ENCODE peak calls at places on chromosomes 5 and 9, in nine cellular contexts. One of them, this sample, is unnamed.
A peak's percentile ranks its signal among the peaks of the same experiment; 100 is the strongest.

GRCh38 chr9:5994486-5994885 is 20.9 kb downstream of the RANBP6 start:
- DNase-seq in esophagus squamous epithelium: no peak
- DNase-seq in psoas muscle: no peak
- DNase-seq in right lobe of liver: no peak
- DNase-seq in endodermal cell: no peak
- DNase-seq in K562: no peak
- DNase-seq in prostate gland: no peak
- DNase-seq in astrocyte: no peak
- DNase-seq in keratinocyte: no peak
- DNase-seq in this sample: no peak

GRCh38 chr5:54655761-54656160 is 138.2 kb downstream of the SNX18 start:
- DNase-seq in esophagus squamous epithelium: no peak
- DNase-seq in psoas muscle: no peak
- DNase-seq in right lobe of liver: no peak
- DNase-seq in endodermal cell: no peak
- DNase-seq in K562: no peak
- DNase-seq in prostate gland: no peak
- DNase-seq in astrocyte: no peak
- DNase-seq in keratinocyte: no peak
- DNase-seq in this sample: no peak

GRCh38 chr5:111680737-111681413 is 76.1 kb downstream of the NREP start:
- DNase-seq in esophagus squamous epithelium: no peak
- DNase-seq in psoas muscle: peak; percentile 66
- DNase-seq in right lobe of liver: no peak
- DNase-seq in endodermal cell: no peak
- DNase-seq in K562: no peak
- DNase-seq in prostate gland: peak; percentile 76
- DNase-seq in astrocyte: peak; percentile 94
- DNase-seq in keratinocyte: peak; percentile 76
- DNase-seq in this sample: no peak

GRCh38 chr5:136810198-136810823 is 445.0 kb upstream of the TRPC7 start:
- DNase-seq in esophagus squamous epithelium: no peak
- DNase-seq in psoas muscle: no peak
- DNase-seq in right lobe of liver: no peak
- DNase-seq in endodermal cell: no peak
- DNase-seq in K562: no peak
- DNase-seq in prostate gland: no peak
- DNase-seq in astrocyte: peak; percentile 93
- DNase-seq in keratinocyte: peak; percentile 9
- DNase-seq in this sample: no peak

GRCh38 chr9:34403554-34404380 is 27.1 kb upstream of the MYORG start:
- DNase-seq in esophagus squamous epithelium: no peak
- DNase-seq in psoas muscle: peak; percentile 78
- DNase-seq in right lobe of liver: peak; percentile 74
- DNase-seq in endodermal cell: peak; percentile 91
- DNase-seq in K562: peak; percentile 53
- DNase-seq in prostate gland: peak; percentile 61
- DNase-seq in astrocyte: peak; percentile 20
- DNase-seq in keratinocyte: peak; percentile 25
- DNase-seq in this sample: peak; percentile 75

GRCh38 chr9:11966804-11967203 is 726.4 kb upstream of the TYRP1 start:
- DNase-seq in esophagus squamous epithelium: no peak
- DNase-seq in psoas muscle: no peak
- DNase-seq in right lobe of liver: no peak
- DNase-seq in endodermal cell: peak; percentile 47
- DNase-seq in K562: no peak
- DNase-seq in prostate gland: no peak
- DNase-seq in astrocyte: no peak
- DNase-seq in keratinocyte: no peak
- DNase-seq in this sample: no peak

GRCh38 chr5:154986151-154986550 is 27.4 kb upstream of the KIF4B start:
- DNase-seq in esophagus squamous epithelium: no peak
- DNase-seq in psoas muscle: no peak
- DNase-seq in right lobe of liver: no peak
- DNase-seq in endodermal cell: no peak
- DNase-seq in K562: no peak
- DNase-seq in prostate gland: no peak
- DNase-seq in astrocyte: no peak
- DNase-seq in keratinocyte: no peak
- DNase-seq in this sample: no peak

GRCh38 chr5:180161420-180162303 is 47.3 kb downstream of the RASGEF1C start:
- DNase-seq in esophagus squamous epithelium: no peak
- DNase-seq in psoas muscle: no peak
- DNase-seq in right lobe of liver: peak; percentile 48
- DNase-seq in endodermal cell: peak; percentile 56
- DNase-seq in K562: no peak
- DNase-seq in prostate gland: no peak
- DNase-seq in astrocyte: no peak
- DNase-seq in keratinocyte: no peak
- DNase-seq in this sample: no peak

GRCh38 chr5:74632947-74633356 is 7.6 kb downstream of the ENC1 start:
- DNase-seq in esophagus squamous epithelium: no peak
- DNase-seq in psoas muscle: no peak
- DNase-seq in right lobe of liver: no peak
- DNase-seq in endodermal cell: no peak
- DNase-seq in K562: no peak
- DNase-seq in prostate gland: no peak
- DNase-seq in astrocyte: peak; percentile 85
- DNase-seq in keratinocyte: no peak
- DNase-seq in this sample: no peak

GRCh38 chr5:77080905-77081304 is 6.2 kb downstream of the ZBED3 start:
- DNase-seq in esophagus squamous epithelium: no peak
- DNase-seq in psoas muscle: no peak
- DNase-seq in right lobe of liver: no peak
- DNase-seq in endodermal cell: no peak
- DNase-seq in K562: no peak
- DNase-seq in prostate gland: no peak
- DNase-seq in astrocyte: no peak
- DNase-seq in keratinocyte: no peak
- DNase-seq in this sample: no peak

GRCh38 chr5:93145767-93146166 is 435.3 kb downstream of the NR2F1-AS1 start:
- DNase-seq in esophagus squamous epithelium: no peak
- DNase-seq in psoas muscle: no peak
- DNase-seq in right lobe of liver: no peak
- DNase-seq in endodermal cell: no peak
- DNase-seq in K562: no peak
- DNase-seq in prostate gland: no peak
- DNase-seq in astrocyte: peak; percentile 58
- DNase-seq in keratinocyte: no peak
- DNase-seq in this sample: no peak

GRCh38 chr9:16267336-16268036 is 603.0 kb downstream of the BNC2 start:
- DNase-seq in esophagus squamous epithelium: no peak
- DNase-seq in psoas muscle: no peak
- DNase-seq in right lobe of liver: peak; percentile 65
- DNase-seq in endodermal cell: no peak
- DNase-seq in K562: no peak
- DNase-seq in prostate gland: peak; percentile 17
- DNase-seq in astrocyte: peak; percentile 42
- DNase-seq in keratinocyte: no peak
- DNase-seq in this sample: no peak

GRCh38 chr9:10612649-10613398 is at the start of gene PTPRD:
- DNase-seq in esophagus squamous epithelium: no peak
- DNase-seq in psoas muscle: peak; percentile 36
- DNase-seq in right lobe of liver: peak; percentile 55
- DNase-seq in endodermal cell: peak; percentile 89
- DNase-seq in K562: peak; percentile 19
- DNase-seq in prostate gland: no peak
- DNase-seq in astrocyte: peak; percentile 24
- DNase-seq in keratinocyte: no peak
- DNase-seq in this sample: no peak

GRCh38 chr9:76893395-76893932 is 12.4 kb downstream of the PRUNE2 start:
- DNase-seq in esophagus squamous epithelium: no peak
- DNase-seq in psoas muscle: no peak
- DNase-seq in right lobe of liver: no peak
- DNase-seq in endodermal cell: no peak
- DNase-seq in K562: no peak
- DNase-seq in prostate gland: no peak
- DNase-seq in astrocyte: peak; percentile 34
- DNase-seq in keratinocyte: no peak
- DNase-seq in this sample: no peak

GRCh38 chr9:110140276-110140675 is 67.7 kb downstream of the C9orf152 start:
- DNase-seq in esophagus squamous epithelium: no peak
- DNase-seq in psoas muscle: no peak
- DNase-seq in right lobe of liver: no peak
- DNase-seq in endodermal cell: no peak
- DNase-seq in K562: no peak
- DNase-seq in prostate gland: no peak
- DNase-seq in astrocyte: no peak
- DNase-seq in keratinocyte: no peak
- DNase-seq in this sample: no peak
- H3K4me1 ChIP-seq in esophagus squamous epithelium: peaks cover 56% of the 10 kb centered on the region
- H3K4me1 ChIP-seq in psoas muscle: peaks cover 24% of the 10 kb centered on the region
- H3K4me1 ChIP-seq in right lobe of liver: peaks cover 6% of the 10 kb centered on the region
- H3K4me1 ChIP-seq in endodermal cell: no peaks in the 10 kb centered on the region
- H3K4me1 ChIP-seq in K562: no peaks in the 10 kb centered on the region
- H3K4me1 ChIP-seq in prostate gland: no peaks in the 10 kb centered on the region
- H3K4me1 ChIP-seq in astrocyte: peaks cover 43% of the 10 kb centered on the region
- H3K4me1 ChIP-seq in keratinocyte: peaks cover 27% of the 10 kb centered on the region
- H3K4me1 ChIP-seq in this sample: peaks cover 31% of the 10 kb centered on the region

DNA sequence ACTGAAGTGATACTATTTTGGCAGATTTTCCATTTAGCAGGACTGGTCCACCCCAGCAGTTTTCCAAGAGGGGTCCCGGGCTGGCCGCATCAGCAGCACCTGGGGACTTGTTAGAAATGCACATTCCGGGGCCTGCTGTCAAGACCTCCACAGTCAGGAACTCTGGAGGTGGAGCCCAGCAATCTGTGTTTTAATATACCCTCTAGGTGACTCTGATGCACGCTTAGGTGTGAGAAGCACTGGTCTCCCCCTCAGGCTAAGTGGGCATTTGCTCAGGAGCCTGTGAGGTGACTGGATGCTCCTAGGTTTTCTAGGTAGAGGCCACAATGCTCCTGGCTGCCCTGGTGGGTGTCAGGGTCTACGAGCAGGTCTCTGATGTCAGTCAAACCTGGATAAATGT is 81.7 kb downstream of the DCP2 start:
- DNase-seq in esophagus squamous epithelium: no peak
- DNase-seq in psoas muscle: no peak
- DNase-seq in right lobe of liver: no peak
- DNase-seq in endodermal cell: peak; percentile 66
- DNase-seq in K562: no peak
- DNase-seq in prostate gland: no peak
- DNase-seq in astrocyte: no peak
- DNase-seq in keratinocyte: no peak
- DNase-seq in this sample: no peak
- H3K4me1 ChIP-seq in esophagus squamous epithelium: peaks cover 30% of the 10 kb centered on the region
- H3K4me1 ChIP-seq in psoas muscle: no peaks in the 10 kb centered on the region
- H3K4me1 ChIP-seq in right lobe of liver: no peaks in the 10 kb centered on the region
- H3K4me1 ChIP-seq in endodermal cell: no peaks in the 10 kb centered on the region
- H3K4me1 ChIP-seq in K562: peaks cover 4% of the 10 kb centered on the region
- H3K4me1 ChIP-seq in prostate gland: no peaks in the 10 kb centered on the region
- H3K4me1 ChIP-seq in astrocyte: peaks cover 46% of the 10 kb centered on the region
- H3K4me1 ChIP-seq in keratinocyte: peaks cover 31% of the 10 kb centered on the region
- H3K4me1 ChIP-seq in this sample: peaks cover 6% of the 10 kb centered on the region

GRCh38 chr5:175248416-175248905 is 195.5 kb downstream of the DRD1 start:
- DNase-seq in esophagus squamous epithelium: no peak
- DNase-seq in psoas muscle: no peak
- DNase-seq in right lobe of liver: no peak
- DNase-seq in endodermal cell: no peak
- DNase-seq in K562: no peak
- DNase-seq in prostate gland: no peak
- DNase-seq in astrocyte: peak; percentile 76
- DNase-seq in keratinocyte: no peak
- DNase-seq in this sample: no peak

GRCh38 chr5:175246242-175246891 is 197.6 kb downstream of the DRD1 start:
- DNase-seq in esophagus squamous epithelium: no peak
- DNase-seq in psoas muscle: no peak
- DNase-seq in right lobe of liver: no peak
- DNase-seq in endodermal cell: peak; percentile 52
- DNase-seq in K562: no peak
- DNase-seq in prostate gland: no peak
- DNase-seq in astrocyte: peak; percentile 99
- DNase-seq in keratinocyte: peak; percentile 55
- DNase-seq in this sample: no peak

GRCh38 chr5:175238326-175238725 is 205.7 kb downstream of the DRD1 start:
- DNase-seq in esophagus squamous epithelium: no peak
- DNase-seq in psoas muscle: no peak
- DNase-seq in right lobe of liver: no peak
- DNase-seq in endodermal cell: no peak
- DNase-seq in K562: no peak
- DNase-seq in prostate gland: no peak
- DNase-seq in astrocyte: no peak
- DNase-seq in keratinocyte: no peak
- DNase-seq in this sample: no peak

GRCh38 chr5:175247146-175247545 is 196.8 kb downstream of the DRD1 start:
- DNase-seq in esophagus squamous epithelium: no peak
- DNase-seq in psoas muscle: no peak
- DNase-seq in right lobe of liver: no peak
- DNase-seq in endodermal cell: no peak
- DNase-seq in K562: no peak
- DNase-seq in prostate gland: no peak
- DNase-seq in astrocyte: peak; percentile 10
- DNase-seq in keratinocyte: no peak
- DNase-seq in this sample: no peak

DNA sequence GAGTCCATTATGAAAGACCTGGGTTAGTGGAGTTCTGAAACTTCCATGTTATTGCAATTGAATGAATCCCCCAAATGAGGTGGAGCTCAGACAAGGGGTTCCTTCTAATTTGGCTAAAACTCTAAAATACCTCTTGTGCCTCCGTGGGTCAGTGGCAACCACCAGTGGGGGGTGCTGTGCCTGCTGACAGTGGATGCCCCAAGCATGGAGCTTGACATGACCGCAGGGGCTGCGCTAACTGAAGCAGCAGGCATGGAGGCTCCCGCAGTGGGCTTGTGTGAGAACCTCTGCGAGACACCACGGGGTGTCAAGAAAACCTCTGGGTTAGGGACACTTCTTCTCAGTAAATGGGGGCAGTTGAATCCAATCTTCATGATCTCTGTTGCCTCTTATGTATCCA is 200.5 kb downstream of the DRD1 start:
- DNase-seq in esophagus squamous epithelium: no peak
- DNase-seq in psoas muscle: no peak
- DNase-seq in right lobe of liver: no peak
- DNase-seq in endodermal cell: peak; percentile 65
- DNase-seq in K562: no peak
- DNase-seq in prostate gland: no peak
- DNase-seq in astrocyte: no peak
- DNase-seq in keratinocyte: no peak
- DNase-seq in this sample: no peak
- H3K4me1 ChIP-seq in esophagus squamous epithelium: peaks cover 6% of the 10 kb centered on the region
- H3K4me1 ChIP-seq in psoas muscle: no peaks in the 10 kb centered on the region
- H3K4me1 ChIP-seq in right lobe of liver: no peaks in the 10 kb centered on the region
- H3K4me1 ChIP-seq in endodermal cell: no peaks in the 10 kb centered on the region
- H3K4me1 ChIP-seq in K562: no peaks in the 10 kb centered on the region
- H3K4me1 ChIP-seq in prostate gland: no peaks in the 10 kb centered on the region
- H3K4me1 ChIP-seq in astrocyte: peaks cover 21% of the 10 kb centered on the region
- H3K4me1 ChIP-seq in keratinocyte: peaks cover 14% of the 10 kb centered on the region
- H3K4me1 ChIP-seq in this sample: no peaks in the 10 kb centered on the region

DNA sequence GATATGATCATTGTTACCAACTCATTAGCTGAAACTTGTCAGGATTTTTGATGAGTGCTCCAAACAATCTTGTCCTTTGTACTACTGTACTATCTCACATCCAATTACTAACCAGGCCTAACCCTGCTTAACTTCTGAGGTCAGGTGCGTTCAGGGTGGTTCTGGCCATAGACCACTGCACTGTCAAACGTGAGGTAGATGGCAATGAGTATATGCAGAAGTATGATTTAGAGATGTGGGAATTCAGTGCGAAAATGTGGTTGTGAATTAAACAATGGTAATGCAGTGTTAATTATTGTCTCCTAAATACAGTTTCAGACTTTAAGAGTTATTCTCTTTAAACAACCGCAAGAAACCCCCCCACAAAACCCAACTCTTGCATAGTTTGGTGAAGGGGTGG is 86.5 kb downstream of the ANKRD55 start:
- DNase-seq in esophagus squamous epithelium: no peak
- DNase-seq in psoas muscle: no peak
- DNase-seq in right lobe of liver: no peak
- DNase-seq in endodermal cell: no peak
- DNase-seq in K562: no peak
- DNase-seq in prostate gland: no peak
- DNase-seq in astrocyte: no peak
- DNase-seq in keratinocyte: no peak
- DNase-seq in this sample: no peak
- H3K4me1 ChIP-seq in esophagus squamous epithelium: no peaks in the 10 kb centered on the region
- H3K4me1 ChIP-seq in psoas muscle: no peaks in the 10 kb centered on the region
- H3K4me1 ChIP-seq in right lobe of liver: no peaks in the 10 kb centered on the region
- H3K4me1 ChIP-seq in endodermal cell: peaks cover 6% of the 10 kb centered on the region
- H3K4me1 ChIP-seq in K562: no peaks in the 10 kb centered on the region
- H3K4me1 ChIP-seq in prostate gland: no peaks in the 10 kb centered on the region
- H3K4me1 ChIP-seq in astrocyte: no peaks in the 10 kb centered on the region
- H3K4me1 ChIP-seq in keratinocyte: peaks cover 20% of the 10 kb centered on the region
- H3K4me1 ChIP-seq in this sample: no peaks in the 10 kb centered on the region